ENCODE peak calls at places on chromosomes 6 and 20, in four cellular contexts. A is A549, X is H1, I is HepG2. O is an unnamed sample.

GRCh38 chr6:168088161-168089106 is 9.4 kb upstream of the FRMD1 start:
- DNase-seq in A (no peak), X (no peak), I (peak; percentile 59), O (peak; percentile 51)

GRCh38 chr6:141451508-141452353 is 681.0 kb upstream of the GJE1 start:
- DNase-seq in A (peak; percentile 2), X (no peak), I (no peak), O (no peak)

GRCh38 chr6:6886160-6886885 is 221.4 kb upstream of the RREB1 start:
- DNase-seq in A (no peak), X (no peak), I (no peak), O (no peak)

GRCh38 chr20:35572838-35573237 is 31.0 kb downstream of the ERGIC3 start:
- DNase-seq in A (no peak), X (no peak), I (no peak), O (no peak)

GRCh38 chr20:56914532-56914931 is 285.4 kb downstream of the TFAP2C start:
- DNase-seq in A (no peak), X (no peak), I (no peak), O (no peak)

GRCh38 chr6:107237992-107238660 is 122.8 kb upstream of the BEND3 start:
- DNase-seq in A (no peak), X (no peak), I (no peak), O (no peak)

GRCh38 chr6:120826253-120826652 is 508.0 kb downstream of the TBC1D32 start:
- DNase-seq in A (peak; percentile 1), X (no peak), I (peak; percentile 52), O (peak; percentile 63)

GRCh38 chr6:45052325-45052724 is 275.8 kb upstream of the RUNX2 start:
- DNase-seq in A (no peak), X (no peak), I (no peak), O (no peak)

GRCh38 chr20:17226410-17227198 is at the start of gene PCSK2:
- DNase-seq in A (peak; percentile 11), X (peak; percentile 60), I (no peak), O (peak; percentile 90)

GRCh38 chr6:39360378-39360777 is 37.9 kb upstream of the KCNK16 start:
- DNase-seq in A (no peak), X (no peak), I (no peak), O (no peak)

GRCh38 chr6:167546611-167547327 is 221.9 kb downstream of the TTLL2 start:
- DNase-seq in A (no peak), X (no peak), I (no peak), O (no peak)

GRCh38 chr6:6624269-6624668 is 35.7 kb downstream of the LY86 start:
- DNase-seq in A (no peak), X (no peak), I (no peak), O (no peak)

GRCh38 chr20:51966296-51966971 is 164.1 kb upstream of the SALL4 start:
- DNase-seq in A (peak; percentile 71), X (peak; percentile 68), I (peak; percentile 84), O (peak; percentile 71)

GRCh38 chr6:125859691-125860210 is 69.0 kb downstream of the NCOA7 start:
- DNase-seq in A (no peak), X (no peak), I (no peak), O (no peak)

GRCh38 chr6:81614292-81614691 is 138.2 kb downstream of the TENT5A start:
- DNase-seq in A (no peak), X (no peak), I (peak; percentile 13), O (no peak)

GRCh38 chr20:17875106-17875980 is 93.3 kb downstream of the SNX5 start:
- DNase-seq in A (no peak), X (no peak), I (peak; percentile 92), O (no peak)

GRCh38 chr6:106702451-106703110 is 73.2 kb downstream of the QRSL1 start:
- DNase-seq in A (no peak), X (no peak), I (peak; percentile 83), O (no peak)

GRCh38 chr6:138526822-138527235 is 27.5 kb upstream of the NHSL1 start:
- DNase-seq in A (no peak), X (no peak), I (peak; percentile 93), O (no peak)

GRCh38 chr6:71284785-71285184 is 3.8 kb upstream of the OGFRL1 start:
- DNase-seq in A (no peak), X (no peak), I (no peak), O (no peak)

GRCh38 chr6:165729307-165729936 is 66.4 kb upstream of the PDE10A start:
- DNase-seq in A (peak; percentile 54), X (no peak), I (peak; percentile 13), O (peak; percentile 71)

GRCh38 chr6:1854296-1854695 is 244.6 kb downstream of the FOXC1 start:
- DNase-seq in A (no peak), X (no peak), I (no peak), O (no peak)

GRCh38 chr6:14948586-14949245 is 297.2 kb upstream of the JARID2 start:
- DNase-seq in A (no peak), X (no peak), I (no peak), O (no peak)

GRCh38 chr6:14189122-14189521 is 71.5 kb downstream of the CD83 start:
- DNase-seq in A (no peak), X (no peak), I (no peak), O (no peak)

GRCh38 chr20:64000906-64001305 is 20.0 kb downstream of the PRPF6 start:
- DNase-seq in A (no peak), X (no peak), I (no peak), O (no peak)

GRCh38 chr20:48069626-48070025 is 284.3 kb upstream of the SULF2 start:
- DNase-seq in A (no peak), X (no peak), I (no peak), O (no peak)

GRCh38 chr6:130470777-130471176 is 105.0 kb downstream of the TMEM200A start:
- DNase-seq in A (no peak), X (no peak), I (no peak), O (no peak)

GRCh38 chr6:130473886-130474285 is 108.1 kb downstream of the TMEM200A start:
- DNase-seq in A (no peak), X (no peak), I (no peak), O (no peak)
- TF ChIP-seq JUN in A (no peak), X (no peak), I (no peak), O (no peak)

GRCh38 chr6:26604797-26605196 is 8.0 kb downstream of the ABT1 start:
- DNase-seq in A (no peak), X (no peak), I (no peak), O (no peak)
- TF ChIP-seq JUN in A (no peak), X (no peak), I (no peak), O (no peak)

GRCh38 chr6:9236443-9236842 is 801.1 kb upstream of the SLC35B3 start:
- DNase-seq in A (no peak), X (no peak), I (no peak), O (no peak)

GRCh38 chr6:9233226-9233625 is 797.9 kb upstream of the SLC35B3 start:
- DNase-seq in A (no peak), X (no peak), I (no peak), O (no peak)

GRCh38 chr6:9233686-9234085 is 798.3 kb upstream of the SLC35B3 start:
- DNase-seq in A (no peak), X (no peak), I (no peak), O (no peak)
- TF ChIP-seq JUN in A (no peak), X (no peak), I (no peak), O (no peak)

DNA sequence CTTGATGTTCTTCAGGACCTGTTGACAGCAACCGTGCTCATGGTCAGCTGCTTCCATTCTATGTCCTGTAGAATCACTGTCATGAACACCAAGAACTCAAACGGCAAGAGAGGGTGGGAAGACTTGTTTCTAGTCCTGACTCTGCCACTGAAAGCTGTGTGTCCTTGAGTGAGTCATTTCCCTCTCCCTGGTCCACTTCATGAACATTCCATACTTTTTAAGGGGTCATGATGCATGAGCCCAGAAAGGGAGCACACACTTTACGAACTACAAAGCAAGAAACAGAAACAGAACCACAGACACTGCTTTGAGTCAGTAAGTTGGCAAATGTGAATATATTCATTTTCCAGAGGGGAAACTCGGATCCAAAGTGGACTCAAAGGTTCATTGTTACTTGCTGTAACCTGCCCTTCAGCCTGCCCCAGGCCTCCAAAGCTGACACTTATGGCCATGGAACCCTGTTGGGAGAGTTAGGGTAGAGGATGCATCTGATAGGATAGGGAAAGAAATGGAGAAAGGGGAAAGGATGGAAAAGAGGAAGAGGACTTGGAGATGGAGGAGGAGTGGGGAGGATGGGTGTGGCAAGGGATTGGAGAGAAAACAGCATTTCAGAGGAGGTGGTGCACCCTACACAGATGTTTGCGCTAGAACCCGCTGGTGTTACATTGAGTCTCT is 129.7 kb downstream of the FOXO3 start:
- DNase-seq in A (no peak), X (no peak), I (no peak), O (no peak)
- TF ChIP-seq JUN in A (no peak), X (no peak), I (no peak), O (no peak)

GRCh38 chr20:40959325-40960092 is 69.1 kb upstream of the TOP1 start:
- DNase-seq in A (no peak), X (no peak), I (no peak), O (no peak)

GRCh38 chr20:40956926-40957760 is 71.5 kb upstream of the TOP1 start:
- DNase-seq in A (no peak), X (no peak), I (no peak), O (no peak)

GRCh38 chr20:40960101-40960500 is 68.5 kb upstream of the TOP1 start:
- DNase-seq in A (no peak), X (no peak), I (no peak), O (no peak)

GRCh38 chr20:40960521-40960956 is 68.1 kb upstream of the TOP1 start:
- DNase-seq in A (no peak), X (no peak), I (no peak), O (no peak)

DNA sequence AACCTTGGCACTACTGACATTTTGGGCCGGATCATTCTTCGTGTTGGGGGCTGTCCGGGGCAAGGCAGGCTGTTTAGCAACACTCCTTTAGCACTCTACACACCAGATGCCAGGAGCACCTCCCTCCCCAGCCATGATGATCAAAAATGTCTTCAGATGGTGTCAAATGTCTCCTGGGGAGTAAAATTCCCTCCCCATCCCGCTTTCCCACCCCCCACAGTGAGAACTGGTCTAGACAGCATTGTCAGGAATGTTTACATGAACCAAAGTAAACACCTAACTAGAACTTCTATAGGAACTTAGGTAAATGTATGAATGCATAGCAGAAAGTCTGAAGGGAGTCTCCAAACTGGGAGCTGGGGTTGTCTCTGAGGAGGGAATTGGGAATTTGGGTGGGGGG is 70.0 kb upstream of the TOP1 start:
- DNase-seq in A (no peak), X (no peak), I (no peak), O (no peak)
- TF ChIP-seq JUN in A (no peak), X (no peak), I (no peak), O (no peak)

DNA sequence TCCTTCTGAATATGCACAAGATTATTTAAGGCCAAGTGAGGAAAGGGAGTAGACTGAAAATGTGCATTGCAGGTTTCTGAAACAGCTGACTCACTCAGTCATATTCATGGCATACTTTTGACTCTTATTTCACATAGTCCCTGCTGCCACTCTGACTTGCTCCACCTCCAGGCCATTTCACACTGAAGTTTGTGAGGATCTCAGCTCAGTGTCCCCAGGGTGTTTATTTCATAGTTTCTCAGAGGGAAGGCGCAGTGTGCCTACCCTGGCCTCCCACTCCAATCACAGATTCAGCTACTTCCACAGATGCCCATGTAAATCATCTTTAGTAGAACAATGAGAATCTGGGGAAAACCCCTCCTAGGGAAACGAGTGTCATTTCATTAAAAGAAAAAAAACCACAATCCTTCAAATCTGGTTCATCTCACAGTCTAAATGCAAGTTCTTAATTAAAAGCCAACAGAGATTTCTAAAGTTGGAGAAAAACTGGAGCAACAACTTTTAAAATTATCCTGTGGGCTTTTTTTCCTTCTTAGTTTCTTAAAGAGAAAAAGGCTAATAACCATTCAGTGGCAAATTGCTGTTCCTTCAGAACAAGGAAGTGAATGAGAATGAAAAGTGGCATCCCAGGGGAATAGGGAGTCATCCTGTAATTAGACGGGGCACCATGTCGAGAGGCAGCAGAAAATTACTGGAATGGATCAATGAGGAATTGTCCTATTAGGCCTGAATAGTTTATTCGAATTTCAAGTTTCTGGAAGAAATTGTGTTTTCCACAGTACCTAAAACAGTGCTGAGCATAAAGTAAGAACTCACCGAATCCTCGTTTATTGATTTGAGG is 133.6 kb downstream of the TFAP2B start:
- DNase-seq in A (no peak), X (no peak), I (no peak), O (no peak)
- TF ChIP-seq JUN in A (no peak), X (no peak), I (no peak), O (no peak)

O was measured in WTC11.